ENCODE peak calls at places on chromosomes 1 and 21, in seven cellular contexts. B, N, I, C, M, Y and D are unnamed samples. For H3K4me1, the result is how much of the 10 kb centered on the place peaks cover.

GRCh38 chr1:175152006-175152652 is 40.4 kb downstream of the KIAA0040 start:
- DNase-seq in B (no peak), N (peak), I (peak), C (peak), M (peak), Y (no peak), D (no peak)

GRCh38 chr1:15243275-15244043 is 3.6 kb upstream of the FHAD1 start:
- DNase-seq in B (no peak), N (no peak), I (no peak), C (no peak), M (no peak), Y (no peak), D (no peak)

GRCh38 chr21:29875873-29876272 is 63.9 kb downstream of the GRIK1 start:
- DNase-seq in B (no peak), N (no peak), I (no peak), C (no peak), M (no peak), Y (no peak), D (no peak)

GRCh38 chr1:53896673-53897229 is 2.8 kb downstream of the DIO1 start:
- DNase-seq in B (no peak), N (no peak), I (peak), C (no peak), M (no peak), Y (no peak), D (no peak)

GRCh38 chr21:45403825-45404725 is 890 bp upstream of the COL18A1 start:
- DNase-seq in B (peak), N (peak), I (peak), C (no peak), M (peak), Y (peak), D (peak)

GRCh38 chr1:31585736-31586365 is 9.5 kb downstream of the TINAGL1 start:
- DNase-seq in B (no peak), N (no peak), I (no peak), C (no peak), M (no peak), Y (no peak), D (no peak)

GRCh38 chr21:19507682-19508260 is 1104.2 kb upstream of the TMPRSS15 start:
- DNase-seq in B (no peak), N (no peak), I (no peak), C (no peak), M (no peak), Y (no peak), D (no peak)

GRCh38 chr1:114458208-114458777 is 52.7 kb downstream of the TRIM33 start:
- DNase-seq in B (no peak), N (no peak), I (peak), C (no peak), M (no peak), Y (no peak), D (no peak)

GRCh38 chr1:175402336-175402735 is 209.8 kb upstream of the KIAA0040 start:
- DNase-seq in B (no peak), N (no peak), I (no peak), C (no peak), M (no peak), Y (no peak), D (no peak)

GRCh38 chr1:33036051-33036525 is 595 bp downstream of the AK2 start:
- DNase-seq in B (no peak), N (no peak), I (no peak), C (peak), M (no peak), Y (no peak), D (no peak)

GRCh38 chr21:45542667-45543370 is 579 bp upstream of the SLC19A1 start:
- DNase-seq in B (peak), N (peak), I (no peak), C (peak), M (peak), Y (no peak), D (peak)

GRCh38 chr1:146012703-146013565 is 8.6 kb downstream of the HJV start:
- DNase-seq in B (no peak), N (no peak), I (peak), C (no peak), M (no peak), Y (no peak), D (no peak)

GRCh38 chr1:246691622-246692495 is 32.4 kb upstream of the SCCPDH start:
- DNase-seq in B (no peak), N (no peak), I (peak), C (no peak), M (no peak), Y (no peak), D (no peak)

GRCh38 chr1:246695666-246696065 is 28.5 kb upstream of the SCCPDH start:
- DNase-seq in B (no peak), N (no peak), I (no peak), C (no peak), M (no peak), Y (no peak), D (no peak)

GRCh38 chr1:246699095-246699735 is 25.0 kb upstream of the SCCPDH start:
- DNase-seq in B (peak), N (peak), I (peak), C (peak), M (peak), Y (peak), D (peak)

GRCh38 chr1:246698466-246699094 is 25.6 kb upstream of the SCCPDH start:
- DNase-seq in B (no peak), N (no peak), I (no peak), C (no peak), M (no peak), Y (no peak), D (no peak)

GRCh38 chr1:246695136-246695535 is 29.1 kb upstream of the SCCPDH start:
- DNase-seq in B (no peak), N (no peak), I (no peak), C (no peak), M (no peak), Y (no peak), D (no peak)
- H3K4me1 ChIP-seq in B (under half), N (under half), I (under half), C (under half), M (under half), Y (under half), D (under half)

DNA sequence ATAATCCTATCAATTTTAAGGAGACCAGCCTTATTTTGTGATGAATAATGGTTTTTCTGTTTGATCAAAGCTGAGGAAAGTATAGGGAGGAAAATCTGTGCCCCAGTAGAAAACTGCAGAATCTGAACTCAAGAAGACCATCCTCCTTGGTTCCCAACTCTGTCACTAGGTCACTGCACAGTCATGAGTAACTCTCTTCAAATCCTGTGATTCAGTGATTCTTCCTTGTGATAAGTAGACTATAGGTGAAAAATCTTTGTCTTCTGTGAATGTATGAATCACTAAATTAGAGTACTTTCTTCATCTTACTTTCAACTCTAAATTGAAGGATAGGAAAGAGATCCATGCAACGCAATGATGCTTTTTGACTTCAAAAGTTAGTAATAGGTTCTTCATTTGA is 13.3 kb upstream of the OR2L5 start:
- DNase-seq in B (no peak), N (no peak), I (no peak), C (no peak), M (no peak), Y (no peak), D (no peak)
- H3K4me3 ChIP-seq in B (no peak), N (no peak), I (no peak), C (no peak), M (no peak), Y (no peak), D (no peak)

GRCh38 chr1:205805082-205805711 is 7.8 kb downstream of the SLC41A1 start:
- DNase-seq in B (no peak), N (no peak), I (no peak), C (peak), M (peak), Y (no peak), D (no peak)
- H3K4me1 ChIP-seq in B (half or more), N (half or more), I (under half), C (under half), M (under half), Y (half or more), D (under half)

GRCh38 chr21:26888931-26889330 is 43.7 kb upstream of the ADAMTS1 start:
- DNase-seq in B (no peak), N (no peak), I (no peak), C (no peak), M (no peak), Y (no peak), D (no peak)
- H3K4me3 ChIP-seq in B (no peak), N (no peak), I (no peak), C (no peak), M (no peak), Y (no peak), D (no peak)

DNA sequence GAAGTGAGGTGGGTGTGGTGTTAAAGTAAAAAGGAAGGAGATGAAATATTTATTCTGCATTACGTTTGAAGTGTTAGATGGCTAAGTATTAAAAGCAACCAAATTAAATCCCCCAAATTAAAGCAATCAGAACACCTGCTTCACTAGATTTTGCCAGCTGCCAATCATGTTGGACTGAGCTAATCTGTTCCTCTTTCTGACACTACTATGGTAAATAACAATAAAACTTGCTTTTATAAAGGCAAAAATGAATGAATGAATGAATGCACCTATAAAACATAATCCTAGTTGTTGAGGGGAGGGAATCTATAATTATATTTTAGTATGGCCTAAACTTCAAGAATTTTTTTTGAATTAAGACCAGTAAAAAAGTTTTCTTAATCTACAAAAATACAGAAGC is 51.0 kb downstream of the RAB3GAP2 start:
- DNase-seq in B (no peak), N (no peak), I (no peak), C (no peak), M (no peak), Y (no peak), D (no peak)
- H3K4me1 ChIP-seq in B (under half), N (half or more), I (under half), C (under half), M (under half), Y (under half), D (under half)

DNA sequence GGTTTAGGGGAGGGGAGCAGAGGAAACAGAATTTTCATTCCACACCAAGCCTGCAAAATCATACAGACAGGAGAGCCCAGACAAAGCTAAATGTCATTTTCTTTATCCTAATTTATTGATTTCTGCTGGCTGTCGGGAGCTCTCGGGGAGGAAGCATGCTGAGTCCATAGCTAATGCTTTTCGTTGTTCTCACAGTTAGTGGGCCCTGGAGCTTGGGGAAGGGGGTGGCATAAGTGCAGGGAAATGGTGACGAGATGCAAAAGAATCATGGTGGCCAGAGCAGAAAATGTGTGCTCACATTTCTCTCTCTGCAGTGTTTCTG is 202.4 kb downstream of the TOMM20 start:
- DNase-seq in B (no peak), N (no peak), I (no peak), C (no peak), M (no peak), Y (no peak), D (no peak)
- H3K4me3 ChIP-seq in B (no peak), N (no peak), I (no peak), C (peak), M (no peak), Y (no peak), D (no peak)

DNA sequence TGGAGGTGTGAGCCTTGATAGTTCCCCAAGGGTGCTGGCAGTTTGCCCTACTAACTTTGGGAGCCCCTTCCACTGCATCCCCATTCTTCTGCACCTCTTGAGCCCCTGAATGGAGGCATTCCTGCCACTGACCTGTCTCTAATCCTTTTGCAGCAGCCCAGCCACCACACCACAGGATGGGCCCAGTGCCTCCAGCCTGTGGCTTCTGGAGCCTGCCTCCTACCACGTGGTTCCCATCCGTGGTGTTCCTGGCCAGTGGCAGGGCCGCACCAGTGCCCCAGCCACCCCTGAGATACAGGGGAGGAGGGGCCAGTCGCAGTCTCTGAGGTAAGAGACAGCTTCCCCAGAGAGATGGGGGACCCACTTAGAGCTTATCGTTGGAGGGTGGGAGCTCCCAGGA is 14.4 kb downstream of the INAVA start:
- DNase-seq in B (no peak), N (peak), I (no peak), C (no peak), M (no peak), Y (no peak), D (no peak)
- H3K4me1 ChIP-seq in B (under half), N (under half), I (under half), C (under half), M (under half), Y (under half), D (under half)

DNA sequence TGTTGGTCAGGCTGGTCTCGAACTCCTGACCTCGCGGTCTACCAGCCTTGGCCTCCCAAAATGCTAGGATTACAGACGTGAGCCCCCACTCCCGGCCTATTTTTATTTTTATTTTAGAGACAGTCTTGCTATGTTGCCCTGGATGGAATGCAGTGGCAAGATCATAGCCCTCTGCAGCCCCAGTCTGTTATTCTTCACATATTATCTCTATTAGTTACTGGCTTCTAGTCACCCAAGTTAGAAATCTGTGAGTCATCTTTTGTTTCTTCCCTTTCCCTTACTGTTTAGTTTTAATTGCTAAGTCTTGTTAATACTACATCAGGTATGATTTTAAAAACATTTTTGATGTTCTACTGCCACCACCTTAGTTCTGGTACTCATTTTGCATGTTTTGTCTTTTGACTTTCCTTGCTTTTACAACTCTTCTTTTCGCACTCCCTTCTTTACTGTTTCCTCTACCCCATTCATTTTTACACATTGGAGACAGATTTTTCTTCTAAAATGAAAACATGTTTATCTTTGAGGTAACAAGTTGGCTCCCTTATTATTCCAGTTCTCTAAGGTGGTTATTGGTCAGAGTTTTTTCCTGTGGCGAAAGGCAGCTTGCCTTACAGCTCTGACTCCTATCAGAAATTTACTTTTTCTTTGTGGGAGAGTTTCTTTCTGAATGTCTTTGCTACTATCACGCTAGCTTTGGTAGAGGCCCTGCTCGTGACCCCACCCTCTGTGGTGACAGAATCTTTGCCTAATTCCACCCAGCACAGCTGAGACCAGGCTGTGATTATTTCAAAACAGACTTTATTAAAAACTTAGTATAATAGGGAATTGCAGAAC is 19.5 kb downstream of the ZMYM4 start:
- DNase-seq in B (no peak), N (no peak), I (peak), C (no peak), M (no peak), Y (no peak), D (no peak)
- H3K4me3 ChIP-seq in B (no peak), N (no peak), I (no peak), C (no peak), M (no peak), Y (no peak), D (no peak)